ENCODE peak calls at places on chromosome 21, in six cellular contexts. One of them, this sample, is unnamed.
A peak's percentile ranks its signal among the peaks of the same experiment; 100 is the strongest.

GRCh38 chr21:43906585-43907370 is 41.8 kb downstream of the AGPAT3 start:
- DNase-seq in GM23248: no peak
- DNase-seq in HepG2: no peak
- DNase-seq in BE2C: no peak
- DNase-seq in OCI-LY7: no peak
- DNase-seq in uterus: no peak
- DNase-seq in this sample: no peak

GRCh38 chr21:40404319-40404906 is 442.5 kb downstream of the DSCAM start:
- DNase-seq in GM23248: no peak
- DNase-seq in HepG2: no peak
- DNase-seq in BE2C: no peak
- DNase-seq in OCI-LY7: no peak
- DNase-seq in uterus: no peak
- DNase-seq in this sample: no peak

GRCh38 chr21:29359718-29360117 is 61.0 kb downstream of the BACH1 start:
- DNase-seq in GM23248: peak; percentile 20
- DNase-seq in HepG2: no peak
- DNase-seq in BE2C: no peak
- DNase-seq in OCI-LY7: no peak
- DNase-seq in uterus: no peak
- DNase-seq in this sample: no peak

GRCh38 chr21:25983745-25984144 is 186.8 kb downstream of the APP start:
- DNase-seq in GM23248: no peak
- DNase-seq in HepG2: no peak
- DNase-seq in BE2C: peak; percentile 28
- DNase-seq in OCI-LY7: no peak
- DNase-seq in uterus: no peak
- DNase-seq in this sample: no peak

GRCh38 chr21:38766987-38767722 is 38.6 kb upstream of the ETS2 start:
- DNase-seq in GM23248: no peak
- DNase-seq in HepG2: peak; percentile 20
- DNase-seq in BE2C: no peak
- DNase-seq in OCI-LY7: peak; percentile 79
- DNase-seq in uterus: no peak
- DNase-seq in this sample: no peak

GRCh38 chr21:16789636-16790035 is 723.2 kb upstream of the CXADR start:
- DNase-seq in GM23248: peak; percentile 41
- DNase-seq in HepG2: no peak
- DNase-seq in BE2C: no peak
- DNase-seq in OCI-LY7: no peak
- DNase-seq in uterus: no peak
- DNase-seq in this sample: no peak

GRCh38 chr21:16573581-16573980 is 843.8 kb downstream of the USP25 start:
- DNase-seq in GM23248: peak; percentile 69
- DNase-seq in HepG2: no peak
- DNase-seq in BE2C: no peak
- DNase-seq in OCI-LY7: no peak
- DNase-seq in uterus: no peak
- DNase-seq in this sample: no peak

GRCh38 chr21:39353295-39353694 is 4.4 kb upstream of the HMGN1 start:
- DNase-seq in GM23248: peak; percentile 46
- DNase-seq in HepG2: no peak
- DNase-seq in BE2C: no peak
- DNase-seq in OCI-LY7: no peak
- DNase-seq in uterus: no peak
- DNase-seq in this sample: no peak

GRCh38 chr21:17753736-17754135 is 65.4 kb downstream of the C21orf91 start:
- DNase-seq in GM23248: no peak
- DNase-seq in HepG2: no peak
- DNase-seq in BE2C: no peak
- DNase-seq in OCI-LY7: no peak
- DNase-seq in uterus: no peak
- DNase-seq in this sample: no peak

GRCh38 chr21:39529026-39529425 is 77.3 kb downstream of the SH3BGR start:
- DNase-seq in GM23248: no peak
- DNase-seq in HepG2: no peak
- DNase-seq in BE2C: no peak
- DNase-seq in OCI-LY7: no peak
- DNase-seq in uterus: no peak
- DNase-seq in this sample: no peak

GRCh38 chr21:30515681-30516080 is 13.7 kb upstream of the KRTAP19-5 start:
- DNase-seq in GM23248: no peak
- DNase-seq in HepG2: no peak
- DNase-seq in BE2C: no peak
- DNase-seq in OCI-LY7: no peak
- DNase-seq in uterus: no peak
- DNase-seq in this sample: no peak

DNA sequence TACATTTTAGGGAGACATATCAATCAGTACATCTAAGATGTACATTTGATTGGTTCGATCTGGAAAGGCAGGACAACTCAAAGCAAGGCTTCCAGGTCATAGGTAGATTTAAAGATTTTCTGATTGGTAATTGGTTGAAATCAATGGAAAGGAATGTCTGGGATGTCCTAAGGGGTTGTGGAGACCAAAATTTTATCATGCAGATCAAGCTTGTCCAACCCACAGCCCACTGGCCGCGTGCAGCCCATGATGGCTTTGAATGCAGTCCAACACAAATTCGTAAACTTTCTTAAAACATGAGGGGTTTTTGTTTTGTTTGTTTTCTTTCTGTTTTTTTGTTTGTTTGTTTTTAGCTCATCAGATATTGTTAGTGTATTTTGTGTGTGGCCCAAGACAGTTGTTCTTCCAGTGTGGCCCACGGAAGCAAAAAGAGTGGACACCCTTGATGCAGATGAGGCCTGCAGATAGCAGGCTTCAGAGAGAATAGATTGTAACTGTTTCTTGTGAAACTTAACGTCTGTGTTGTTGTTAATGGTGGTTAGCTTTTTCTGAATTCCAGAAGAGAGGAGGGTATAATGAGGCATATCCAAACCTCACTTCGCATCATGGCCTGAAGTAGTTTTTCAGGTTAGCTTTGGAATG is 3.1 kb downstream of the IFNAR1 start:
- DNase-seq in GM23248: no peak
- DNase-seq in HepG2: no peak
- DNase-seq in BE2C: no peak
- DNase-seq in OCI-LY7: no peak
- DNase-seq in uterus: no peak
- DNase-seq in this sample: no peak
- H3K4me3 ChIP-seq in GM23248: no peak overlapping the region
- H3K4me3 ChIP-seq in HepG2: no peak overlapping the region
- H3K4me3 ChIP-seq in BE2C: no peak overlapping the region
- H3K4me3 ChIP-seq in OCI-LY7: peak overlapping the region; percentile 79
- H3K4me3 ChIP-seq in uterus: no peak overlapping the region
- H3K4me3 ChIP-seq in this sample: no peak overlapping the region

GRCh38 chr21:15531986-15532385 is 197.8 kb upstream of the USP25 start:
- DNase-seq in GM23248: no peak
- DNase-seq in HepG2: no peak
- DNase-seq in BE2C: no peak
- DNase-seq in OCI-LY7: no peak
- DNase-seq in uterus: no peak
- DNase-seq in this sample: no peak

GRCh38 chr21:15534450-15534886 is 195.3 kb upstream of the USP25 start:
- DNase-seq in GM23248: no peak
- DNase-seq in HepG2: no peak
- DNase-seq in BE2C: no peak
- DNase-seq in OCI-LY7: peak; percentile 61
- DNase-seq in uterus: no peak
- DNase-seq in this sample: no peak

GRCh38 chr21:15539376-15539775 is 190.4 kb upstream of the USP25 start:
- DNase-seq in GM23248: no peak
- DNase-seq in HepG2: no peak
- DNase-seq in BE2C: no peak
- DNase-seq in OCI-LY7: no peak
- DNase-seq in uterus: no peak
- DNase-seq in this sample: no peak

DNA sequence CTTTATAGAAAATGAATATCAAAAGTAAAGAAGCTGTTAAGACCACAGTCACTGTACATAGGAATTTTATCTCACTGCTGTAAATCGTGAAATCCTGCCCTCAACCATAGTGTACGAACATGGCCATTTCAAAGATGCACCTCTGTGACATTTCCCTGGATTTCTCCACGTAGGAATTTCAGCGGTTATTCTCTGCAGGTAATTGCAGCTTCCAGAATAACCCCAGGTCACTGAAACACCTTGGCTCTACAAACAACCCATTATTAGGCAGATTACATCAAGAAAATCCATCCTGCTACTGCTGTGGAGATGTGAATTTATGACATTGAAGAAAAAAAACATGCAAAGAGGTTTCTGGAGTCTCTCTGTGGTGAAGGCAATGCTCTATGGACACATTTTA is 196.2 kb upstream of the USP25 start:
- DNase-seq in GM23248: no peak
- DNase-seq in HepG2: no peak
- DNase-seq in BE2C: no peak
- DNase-seq in OCI-LY7: no peak
- DNase-seq in uterus: no peak
- DNase-seq in this sample: no peak
- H3K4me1 ChIP-seq in GM23248: no peaks in the 10 kb centered on the region
- H3K4me1 ChIP-seq in HepG2: no peaks in the 10 kb centered on the region
- H3K4me1 ChIP-seq in BE2C: no peaks in the 10 kb centered on the region
- H3K4me1 ChIP-seq in OCI-LY7: peaks cover 12% of the 10 kb centered on the region
- H3K4me1 ChIP-seq in uterus: no peaks in the 10 kb centered on the region
- H3K4me1 ChIP-seq in this sample: no peaks in the 10 kb centered on the region

GRCh38 chr21:42853621-42854020 is 25.7 kb downstream of the WDR4 start:
- DNase-seq in GM23248: no peak
- DNase-seq in HepG2: no peak
- DNase-seq in BE2C: no peak
- DNase-seq in OCI-LY7: no peak
- DNase-seq in uterus: no peak
- DNase-seq in this sample: no peak
- H3K4me3 ChIP-seq in GM23248: no peak overlapping the region
- H3K4me3 ChIP-seq in HepG2: no peak overlapping the region
- H3K4me3 ChIP-seq in BE2C: no peak overlapping the region
- H3K4me3 ChIP-seq in OCI-LY7: no peak overlapping the region
- H3K4me3 ChIP-seq in uterus: no peak overlapping the region
- H3K4me3 ChIP-seq in this sample: no peak overlapping the region

DNA sequence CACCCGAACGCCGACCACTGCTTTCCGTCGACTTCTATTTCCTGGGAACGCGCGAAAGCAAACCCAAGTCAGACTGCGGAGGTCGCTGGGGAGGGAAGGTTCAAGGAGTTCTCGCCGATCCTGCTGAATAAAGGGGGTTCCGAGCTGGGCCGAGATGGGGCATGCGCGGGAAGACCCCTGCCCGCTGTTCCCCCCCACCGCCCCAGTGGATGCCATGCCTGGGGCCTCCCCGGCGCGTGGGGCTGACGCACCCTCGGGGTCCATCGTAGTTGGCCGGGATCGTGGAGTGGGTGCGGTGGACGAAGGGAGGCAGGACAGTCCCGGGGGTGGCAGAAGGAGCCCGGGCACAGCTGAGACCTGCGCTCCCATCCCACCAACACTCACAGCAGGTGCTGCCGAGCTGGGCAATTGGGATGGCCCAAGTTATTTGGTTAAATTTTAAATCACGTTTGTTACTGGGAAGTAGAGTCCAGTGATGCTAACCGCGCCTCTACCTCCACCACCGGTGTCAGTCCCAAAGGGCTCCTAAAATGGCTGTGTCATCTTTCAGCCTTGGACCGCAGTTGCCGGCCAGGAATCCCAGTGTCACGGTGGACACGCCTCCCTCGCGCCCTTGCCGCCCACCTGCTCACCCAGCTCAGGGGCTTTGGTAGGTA is 745 bp downstream of the MX1 start:
- DNase-seq in GM23248: no peak
- DNase-seq in HepG2: no peak
- DNase-seq in BE2C: no peak
- DNase-seq in OCI-LY7: no peak
- DNase-seq in uterus: peak; percentile 34
- DNase-seq in this sample: no peak
- H3K4me1 ChIP-seq in GM23248: no peaks in the 10 kb centered on the region
- H3K4me1 ChIP-seq in HepG2: peaks cover 7% of the 10 kb centered on the region
- H3K4me1 ChIP-seq in BE2C: no peaks in the 10 kb centered on the region
- H3K4me1 ChIP-seq in OCI-LY7: peaks cover 71% of the 10 kb centered on the region
- H3K4me1 ChIP-seq in uterus: no peaks in the 10 kb centered on the region
- H3K4me1 ChIP-seq in this sample: peaks cover 1% of the 10 kb centered on the region

DNA sequence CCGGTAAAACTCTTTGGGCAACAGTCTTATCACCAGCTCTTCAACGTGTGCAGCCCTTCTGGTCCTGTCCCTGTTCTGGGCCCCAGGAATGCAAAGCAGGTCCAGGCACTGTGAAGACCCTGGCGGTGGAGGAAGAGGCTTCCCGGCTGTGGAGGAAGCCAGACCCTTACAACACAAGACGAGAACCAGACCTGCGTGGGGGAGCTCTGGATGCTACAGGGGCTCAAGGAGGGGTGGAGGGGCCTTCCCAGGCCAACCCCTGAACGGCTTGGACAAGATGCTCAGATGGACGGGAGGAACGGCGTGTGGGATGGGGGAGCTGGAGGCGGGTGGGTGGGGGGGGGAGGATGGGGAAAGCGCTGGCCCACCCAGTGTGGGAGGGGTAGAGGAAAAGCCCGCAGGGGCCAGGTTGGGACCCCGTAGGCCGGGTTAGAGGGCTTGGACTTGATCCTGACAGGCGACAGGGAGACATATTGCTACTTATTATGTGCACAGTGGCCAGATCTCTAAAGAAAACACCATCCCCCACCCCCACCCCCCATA is 5.1 kb upstream of the OLIG2 start:
- DNase-seq in GM23248: no peak
- DNase-seq in HepG2: no peak
- DNase-seq in BE2C: no peak
- DNase-seq in OCI-LY7: no peak
- DNase-seq in uterus: no peak
- DNase-seq in this sample: no peak
- H3K4me3 ChIP-seq in GM23248: no peak overlapping the region
- H3K4me3 ChIP-seq in HepG2: no peak overlapping the region
- H3K4me3 ChIP-seq in BE2C: no peak overlapping the region
- H3K4me3 ChIP-seq in OCI-LY7: no peak overlapping the region
- H3K4me3 ChIP-seq in uterus: no peak overlapping the region
- H3K4me3 ChIP-seq in this sample: no peak overlapping the region

DNA sequence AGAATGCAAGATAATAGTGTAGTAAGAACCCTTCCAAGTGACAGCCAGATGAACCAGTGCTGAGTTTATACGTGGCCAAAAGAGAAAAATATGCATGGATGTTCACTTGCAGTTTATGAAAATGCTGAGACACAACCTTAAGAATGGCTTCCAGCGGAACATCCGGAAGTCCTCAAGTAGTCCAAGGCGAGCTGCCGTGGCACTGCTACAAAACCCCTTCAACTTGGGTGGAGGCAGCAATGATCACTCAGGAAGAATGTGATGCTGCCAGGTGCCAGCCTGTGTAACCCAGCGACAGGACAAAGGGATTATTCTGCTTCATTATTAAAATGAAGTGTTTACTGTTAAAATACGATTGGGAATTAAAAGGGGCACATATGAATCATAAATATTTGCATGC is 179.6 kb downstream of the RUNX1 start:
- DNase-seq in GM23248: peak; percentile 43
- DNase-seq in HepG2: no peak
- DNase-seq in BE2C: no peak
- DNase-seq in OCI-LY7: no peak
- DNase-seq in uterus: no peak
- DNase-seq in this sample: no peak
- H3K4me1 ChIP-seq in GM23248: peaks cover 22% of the 10 kb centered on the region
- H3K4me1 ChIP-seq in HepG2: peaks cover 33% of the 10 kb centered on the region
- H3K4me1 ChIP-seq in BE2C: no peaks in the 10 kb centered on the region
- H3K4me1 ChIP-seq in OCI-LY7: peaks cover 28% of the 10 kb centered on the region
- H3K4me1 ChIP-seq in uterus: no peaks in the 10 kb centered on the region
- H3K4me1 ChIP-seq in this sample: peaks cover 7% of the 10 kb centered on the region

GRCh38 chr21:37273440-37273839 is 6.3 kb upstream of the VPS26C start:
- DNase-seq in GM23248: no peak
- DNase-seq in HepG2: no peak
- DNase-seq in BE2C: no peak
- DNase-seq in OCI-LY7: no peak
- DNase-seq in uterus: no peak
- DNase-seq in this sample: no peak
- H3K4me3 ChIP-seq in GM23248: no peak overlapping the region
- H3K4me3 ChIP-seq in HepG2: no peak overlapping the region
- H3K4me3 ChIP-seq in BE2C: no peak overlapping the region
- H3K4me3 ChIP-seq in OCI-LY7: no peak overlapping the region
- H3K4me3 ChIP-seq in uterus: no peak overlapping the region
- H3K4me3 ChIP-seq in this sample: no peak overlapping the region

GRCh38 chr21:45334134-45334533 is 46.4 kb upstream of the POFUT2 start:
- DNase-seq in GM23248: no peak
- DNase-seq in HepG2: no peak
- DNase-seq in BE2C: peak; percentile 2
- DNase-seq in OCI-LY7: no peak
- DNase-seq in uterus: no peak
- DNase-seq in this sample: no peak
- H3K4me1 ChIP-seq in GM23248: peaks cover 12% of the 10 kb centered on the region
- H3K4me1 ChIP-seq in HepG2: peaks cover 84% of the 10 kb centered on the region
- H3K4me1 ChIP-seq in BE2C: no peaks in the 10 kb centered on the region
- H3K4me1 ChIP-seq in OCI-LY7: no peaks in the 10 kb centered on the region
- H3K4me1 ChIP-seq in uterus: peaks cover 13% of the 10 kb centered on the region
- H3K4me1 ChIP-seq in this sample: peaks cover 11% of the 10 kb centered on the region

This sample was measured in iPS DF 6.9.